ENCODE peak calls at places on chromosomes 11 and 22, in nine cellular contexts. One of them, this sample, is unnamed.

GRCh38 chr11:210803-211180 is 3.3 kb downstream of the RIC8A start:
- DNase-seq in GM23248: no peak
- DNase-seq in neural progenitor cell: no peak
- DNase-seq in PC-9: no peak
- DNase-seq in hepatocyte: no peak
- DNase-seq in HCT116: no peak
- DNase-seq in fibroblast of lung: no peak
- DNase-seq in endothelial cell of umbilical vein: no peak
- DNase-seq in GM23338: no peak
- DNase-seq in this sample: no peak

GRCh38 chr11:12184696-12185095 is 74.3 kb downstream of the MICAL2 start:
- DNase-seq in GM23248: peak; percentile 70
- DNase-seq in neural progenitor cell: no peak
- DNase-seq in PC-9: no peak
- DNase-seq in hepatocyte: no peak
- DNase-seq in HCT116: no peak
- DNase-seq in fibroblast of lung: peak; percentile 56
- DNase-seq in endothelial cell of umbilical vein: no peak
- DNase-seq in GM23338: no peak
- DNase-seq in this sample: no peak

GRCh38 chr11:65386307-65387081 is at the start of gene FRMD8:
- DNase-seq in GM23248: peak; percentile 95
- DNase-seq in neural progenitor cell: peak; percentile 90
- DNase-seq in PC-9: peak; percentile 66
- DNase-seq in hepatocyte: peak; percentile 95
- DNase-seq in HCT116: peak; percentile 24
- DNase-seq in fibroblast of lung: peak; percentile 67
- DNase-seq in endothelial cell of umbilical vein: peak; percentile 85
- DNase-seq in GM23338: peak; percentile 84
- DNase-seq in this sample: no peak

GRCh38 chr22:28907311-28908008 is 24.1 kb downstream of the ZNRF3 start:
- DNase-seq in GM23248: no peak
- DNase-seq in neural progenitor cell: no peak
- DNase-seq in PC-9: no peak
- DNase-seq in hepatocyte: no peak
- DNase-seq in HCT116: no peak
- DNase-seq in fibroblast of lung: peak; percentile 19
- DNase-seq in endothelial cell of umbilical vein: no peak
- DNase-seq in GM23338: no peak
- DNase-seq in this sample: no peak

GRCh38 chr11:47858169-47858543 is 10.0 kb upstream of the NUP160 start:
- DNase-seq in GM23248: peak; percentile 96
- DNase-seq in neural progenitor cell: no peak
- DNase-seq in PC-9: no peak
- DNase-seq in hepatocyte: peak; percentile 27
- DNase-seq in HCT116: no peak
- DNase-seq in fibroblast of lung: peak; percentile 81
- DNase-seq in endothelial cell of umbilical vein: peak; percentile 57
- DNase-seq in GM23338: no peak
- DNase-seq in this sample: no peak

GRCh38 chr22:41917375-41917905 is 2.6 kb upstream of the SHISA8 start:
- DNase-seq in GM23248: no peak
- DNase-seq in neural progenitor cell: no peak
- DNase-seq in PC-9: no peak
- DNase-seq in hepatocyte: no peak
- DNase-seq in HCT116: no peak
- DNase-seq in fibroblast of lung: no peak
- DNase-seq in endothelial cell of umbilical vein: no peak
- DNase-seq in GM23338: no peak
- DNase-seq in this sample: no peak

GRCh38 chr22:40009231-40009769 is 14.5 kb downstream of the FAM83F start:
- DNase-seq in GM23248: no peak
- DNase-seq in neural progenitor cell: peak; percentile 92
- DNase-seq in PC-9: no peak
- DNase-seq in hepatocyte: no peak
- DNase-seq in HCT116: no peak
- DNase-seq in fibroblast of lung: peak; percentile 42
- DNase-seq in endothelial cell of umbilical vein: no peak
- DNase-seq in GM23338: peak; percentile 88
- DNase-seq in this sample: no peak

GRCh38 chr11:70871881-70872280 is 380.5 kb downstream of the SHANK2 start:
- DNase-seq in GM23248: peak; percentile 32
- DNase-seq in neural progenitor cell: no peak
- DNase-seq in PC-9: no peak
- DNase-seq in hepatocyte: no peak
- DNase-seq in HCT116: no peak
- DNase-seq in fibroblast of lung: no peak
- DNase-seq in endothelial cell of umbilical vein: no peak
- DNase-seq in GM23338: no peak
- DNase-seq in this sample: no peak

GRCh38 chr11:39678996-39679395 is 1780.5 kb downstream of the LRRC4C start:
- DNase-seq in GM23248: no peak
- DNase-seq in neural progenitor cell: no peak
- DNase-seq in PC-9: no peak
- DNase-seq in hepatocyte: no peak
- DNase-seq in HCT116: no peak
- DNase-seq in fibroblast of lung: peak; percentile 84
- DNase-seq in endothelial cell of umbilical vein: no peak
- DNase-seq in GM23338: no peak
- DNase-seq in this sample: no peak

GRCh38 chr11:20739004-20739612 is 69.7 kb downstream of the NELL1 start:
- DNase-seq in GM23248: no peak
- DNase-seq in neural progenitor cell: no peak
- DNase-seq in PC-9: no peak
- DNase-seq in hepatocyte: no peak
- DNase-seq in HCT116: no peak
- DNase-seq in fibroblast of lung: no peak
- DNase-seq in endothelial cell of umbilical vein: no peak
- DNase-seq in GM23338: no peak
- DNase-seq in this sample: no peak

GRCh38 chr11:17645190-17645970 is 74.0 kb upstream of the MYOD1 start:
- DNase-seq in GM23248: no peak
- DNase-seq in neural progenitor cell: no peak
- DNase-seq in PC-9: no peak
- DNase-seq in hepatocyte: no peak
- DNase-seq in HCT116: no peak
- DNase-seq in fibroblast of lung: no peak
- DNase-seq in endothelial cell of umbilical vein: no peak
- DNase-seq in GM23338: peak; percentile 43
- DNase-seq in this sample: no peak

GRCh38 chr11:114082415-114082748 is 22.9 kb downstream of the ZBTB16 start:
- DNase-seq in GM23248: peak; percentile 15
- DNase-seq in neural progenitor cell: no peak
- DNase-seq in PC-9: no peak
- DNase-seq in hepatocyte: peak; percentile 63
- DNase-seq in HCT116: no peak
- DNase-seq in fibroblast of lung: no peak
- DNase-seq in endothelial cell of umbilical vein: no peak
- DNase-seq in GM23338: no peak
- DNase-seq in this sample: no peak
- H3K4me1 ChIP-seq in GM23248: peaks cover 3% of the 10 kb centered on the region
- H3K4me1 ChIP-seq in neural progenitor cell: peaks cover 72% of the 10 kb centered on the region
- H3K4me1 ChIP-seq in PC-9: no peaks in the 10 kb centered on the region
- H3K4me1 ChIP-seq in hepatocyte: peaks cover 82% of the 10 kb centered on the region
- H3K4me1 ChIP-seq in HCT116: no peaks in the 10 kb centered on the region
- H3K4me1 ChIP-seq in fibroblast of lung: no peaks in the 10 kb centered on the region
- H3K4me1 ChIP-seq in endothelial cell of umbilical vein: peaks cover 33% of the 10 kb centered on the region
- H3K4me1 ChIP-seq in GM23338: peaks cover 11% of the 10 kb centered on the region
- H3K4me1 ChIP-seq in this sample: no peaks in the 10 kb centered on the region

GRCh38 chr11:113764522-113764921 is 9.0 kb downstream of the ZW10 start:
- DNase-seq in GM23248: no peak
- DNase-seq in neural progenitor cell: no peak
- DNase-seq in PC-9: no peak
- DNase-seq in hepatocyte: no peak
- DNase-seq in HCT116: no peak
- DNase-seq in fibroblast of lung: no peak
- DNase-seq in endothelial cell of umbilical vein: no peak
- DNase-seq in GM23338: no peak
- DNase-seq in this sample: no peak
- H3K79me2 ChIP-seq in GM23248: peaks cover 84% of the 10 kb centered on the region
- H3K79me2 ChIP-seq in neural progenitor cell: peaks cover 38% of the 10 kb centered on the region
- H3K79me2 ChIP-seq in PC-9: peaks cover 21% of the 10 kb centered on the region
- H3K79me2 ChIP-seq in hepatocyte: peaks cover 42% of the 10 kb centered on the region
- H3K79me2 ChIP-seq in HCT116: peaks cover 40% of the 10 kb centered on the region
- H3K79me2 ChIP-seq in fibroblast of lung: peaks cover 2% of the 10 kb centered on the region
- H3K79me2 ChIP-seq in endothelial cell of umbilical vein: peaks cover 33% of the 10 kb centered on the region
- H3K79me2 ChIP-seq in GM23338: peaks cover 34% of the 10 kb centered on the region
- H3K79me2 ChIP-seq in this sample: peaks cover 29% of the 10 kb centered on the region

GRCh38 chr22:23773247-23774113 is 831 bp downstream of the MMP11 start:
- DNase-seq in GM23248: no peak
- DNase-seq in neural progenitor cell: no peak
- DNase-seq in PC-9: no peak
- DNase-seq in hepatocyte: peak; percentile 20
- DNase-seq in HCT116: no peak
- DNase-seq in fibroblast of lung: no peak
- DNase-seq in endothelial cell of umbilical vein: no peak
- DNase-seq in GM23338: peak; percentile 61
- DNase-seq in this sample: no peak
- TF ChIP-seq EZH2 in GM23248: no peak
- TF ChIP-seq EZH2 in neural progenitor cell: no peak
- TF ChIP-seq EZH2 in PC-9: no peak
- TF ChIP-seq EZH2 in hepatocyte: no peak
- TF ChIP-seq EZH2 in HCT116: no peak
- TF ChIP-seq EZH2 in fibroblast of lung: peak; percentile 26
- TF ChIP-seq EZH2 in endothelial cell of umbilical vein: no peak
- TF ChIP-seq EZH2 in GM23338: no peak
- TF ChIP-seq EZH2 in this sample: peak; percentile 72

DNA sequence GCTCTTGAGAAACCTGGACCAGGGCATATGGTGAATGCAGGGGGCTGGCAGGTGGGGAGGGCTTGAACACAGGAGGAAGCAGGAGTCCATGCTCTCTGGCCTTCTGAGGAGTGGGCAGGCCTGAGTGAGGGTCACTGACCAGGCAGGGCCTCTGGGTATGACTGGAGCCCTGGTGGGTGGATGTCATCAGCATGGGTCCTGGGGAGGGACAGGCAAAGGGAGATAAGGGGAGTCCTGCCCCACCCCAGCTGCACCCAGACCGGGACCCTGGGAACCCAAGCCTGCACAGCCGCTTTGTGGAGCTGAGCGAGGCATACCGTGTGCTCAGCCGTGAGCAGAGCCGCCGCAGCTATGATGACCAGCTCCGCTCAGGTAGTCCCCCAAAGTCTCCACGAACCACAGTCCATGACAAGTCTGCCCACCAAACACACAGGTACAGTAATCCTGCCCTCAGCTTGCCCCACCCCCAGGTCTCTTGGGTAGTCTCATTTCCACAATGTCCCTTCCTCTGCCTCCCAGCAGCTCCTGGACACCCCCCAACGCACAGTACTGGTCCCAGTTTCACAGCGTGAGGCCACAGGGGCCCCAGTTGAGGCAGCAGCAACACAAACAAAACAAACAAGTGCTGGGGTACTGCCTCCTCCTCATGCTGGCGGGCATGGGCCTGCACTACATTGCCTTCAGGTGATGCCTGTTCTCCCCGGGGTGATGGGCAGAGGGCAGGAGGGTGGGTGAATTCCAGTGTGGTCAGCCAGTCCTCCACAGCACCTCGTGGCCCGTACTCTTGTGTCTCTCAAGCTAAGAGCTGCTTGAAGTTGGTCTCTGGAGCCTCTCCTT is 2.0 kb upstream of the VEGFB start:
- DNase-seq in GM23248: no peak
- DNase-seq in neural progenitor cell: no peak
- DNase-seq in PC-9: no peak
- DNase-seq in hepatocyte: no peak
- DNase-seq in HCT116: no peak
- DNase-seq in fibroblast of lung: no peak
- DNase-seq in endothelial cell of umbilical vein: no peak
- DNase-seq in GM23338: no peak
- DNase-seq in this sample: no peak
- H3K4me1 ChIP-seq in GM23248: peaks cover under 1% of the 10 kb centered on the region
- H3K4me1 ChIP-seq in neural progenitor cell: peaks cover 8% of the 10 kb centered on the region
- H3K4me1 ChIP-seq in PC-9: peaks cover 31% of the 10 kb centered on the region
- H3K4me1 ChIP-seq in hepatocyte: peaks cover 8% of the 10 kb centered on the region
- H3K4me1 ChIP-seq in HCT116: peaks cover 27% of the 10 kb centered on the region
- H3K4me1 ChIP-seq in fibroblast of lung: peaks cover 6% of the 10 kb centered on the region
- H3K4me1 ChIP-seq in endothelial cell of umbilical vein: peaks cover 10% of the 10 kb centered on the region
- H3K4me1 ChIP-seq in GM23338: peaks cover 17% of the 10 kb centered on the region
- H3K4me1 ChIP-seq in this sample: peaks cover 52% of the 10 kb centered on the region

DNA sequence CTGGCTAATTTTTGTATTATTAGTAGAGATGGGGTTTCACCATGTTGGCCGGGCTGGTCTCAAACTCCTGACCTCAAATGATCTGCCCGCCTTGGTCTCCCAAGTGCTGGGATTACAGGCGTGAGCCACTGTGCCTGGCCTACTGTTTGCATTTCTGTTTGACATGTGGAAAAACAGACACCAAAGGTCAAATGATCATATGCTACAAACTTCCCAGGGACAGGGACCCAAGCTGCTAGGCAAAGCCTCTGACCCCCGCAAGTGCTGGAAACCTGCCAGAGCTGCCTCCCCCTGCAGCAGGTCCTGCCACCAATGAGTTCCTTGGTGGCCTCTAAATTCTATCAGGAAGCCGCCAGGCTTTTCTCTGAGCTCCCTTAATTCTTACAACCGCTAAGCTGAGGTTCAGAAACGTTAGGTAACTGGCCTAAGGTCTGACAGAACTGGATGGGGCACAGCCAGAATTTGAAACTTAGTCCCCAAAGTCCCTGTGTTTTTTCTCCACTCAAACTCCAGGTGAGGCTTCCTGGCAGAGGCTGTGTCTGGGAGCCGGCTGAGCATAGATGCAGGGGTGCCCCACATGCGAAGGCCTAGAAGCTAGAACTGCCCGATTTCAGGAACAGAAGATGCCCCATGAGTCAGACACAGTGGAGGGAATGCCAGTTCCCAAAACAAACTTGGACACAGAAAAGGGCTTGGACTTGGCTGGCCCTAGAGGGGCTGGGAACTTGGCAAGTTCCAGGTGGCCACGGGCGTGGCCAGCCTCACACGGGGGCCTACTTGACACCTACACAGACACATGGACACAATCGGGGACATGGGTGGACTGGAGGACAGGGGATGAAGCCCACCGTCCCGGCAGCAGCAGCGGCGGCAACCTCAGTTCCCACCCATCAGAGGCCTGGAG is 7.4 kb downstream of the CSNK1E start:
- DNase-seq in GM23248: peak; percentile 73
- DNase-seq in neural progenitor cell: no peak
- DNase-seq in PC-9: no peak
- DNase-seq in hepatocyte: peak; percentile 47
- DNase-seq in HCT116: no peak
- DNase-seq in fibroblast of lung: no peak
- DNase-seq in endothelial cell of umbilical vein: no peak
- DNase-seq in GM23338: no peak
- DNase-seq in this sample: no peak
- H3K79me2 ChIP-seq in GM23248: peaks cover 100% of the 10 kb centered on the region
- H3K79me2 ChIP-seq in neural progenitor cell: peaks cover 100% of the 10 kb centered on the region
- H3K79me2 ChIP-seq in PC-9: peaks cover 100% of the 10 kb centered on the region
- H3K79me2 ChIP-seq in hepatocyte: peaks cover 96% of the 10 kb centered on the region
- H3K79me2 ChIP-seq in HCT116: peaks cover 100% of the 10 kb centered on the region
- H3K79me2 ChIP-seq in fibroblast of lung: peaks cover 95% of the 10 kb centered on the region
- H3K79me2 ChIP-seq in endothelial cell of umbilical vein: peaks cover 98% of the 10 kb centered on the region
- H3K79me2 ChIP-seq in GM23338: peaks cover 100% of the 10 kb centered on the region
- H3K79me2 ChIP-seq in this sample: peaks cover 99% of the 10 kb centered on the region

DNA sequence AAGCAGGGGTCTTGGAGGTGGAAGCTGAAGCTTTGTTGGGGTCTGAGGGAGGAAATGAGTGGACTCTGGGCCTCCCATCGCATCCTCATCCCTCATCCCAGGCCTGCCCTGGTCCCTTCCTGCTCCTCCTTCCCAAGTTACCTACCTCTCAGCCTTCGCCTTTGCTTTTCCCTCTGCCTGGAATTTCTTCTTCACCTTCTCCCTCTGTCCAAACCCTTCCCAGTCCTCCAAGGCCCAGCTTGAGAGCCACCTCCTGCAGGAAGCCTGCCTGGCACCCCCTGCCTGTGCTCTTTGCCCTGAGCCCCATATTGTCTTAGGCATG is 2.1 kb upstream of the NUDT8 start:
- DNase-seq in GM23248: no peak
- DNase-seq in neural progenitor cell: no peak
- DNase-seq in PC-9: no peak
- DNase-seq in hepatocyte: no peak
- DNase-seq in HCT116: no peak
- DNase-seq in fibroblast of lung: no peak
- DNase-seq in endothelial cell of umbilical vein: no peak
- DNase-seq in GM23338: no peak
- DNase-seq in this sample: no peak
- TF ChIP-seq EZH2 in GM23248: no peak
- TF ChIP-seq EZH2 in neural progenitor cell: no peak
- TF ChIP-seq EZH2 in PC-9: no peak
- TF ChIP-seq EZH2 in hepatocyte: no peak
- TF ChIP-seq EZH2 in HCT116: no peak
- TF ChIP-seq EZH2 in fibroblast of lung: no peak
- TF ChIP-seq EZH2 in endothelial cell of umbilical vein: no peak
- TF ChIP-seq EZH2 in GM23338: no peak
- TF ChIP-seq EZH2 in this sample: no peak

This sample was measured in keratinocyte.